ENCODE peak calls at places on chromosomes 12 and 14, in six cellular contexts. One of them, this sample, is unnamed.

GRCh38 chr12:27176765-27177164 is 67.3 kb upstream of the STK38L start:
- DNase-seq in right lobe of liver: no peak
- DNase-seq in heart right ventricle: no peak
- DNase-seq in WTC11: no peak
- DNase-seq in nephron progenitor cell: no peak
- DNase-seq in PC-3: peak
- DNase-seq in this sample: no peak

GRCh38 chr14:67409461-67409860 is 2.5 kb downstream of the PLEK2 start:
- DNase-seq in WTC11: no peak
- DNase-seq in PC-3: no peak
- DNase-seq in nephron progenitor cell: no peak
- DNase-seq in heart right ventricle: no peak
- DNase-seq in right lobe of liver: no peak
- DNase-seq in this sample: no peak

GRCh38 chr14:92451755-92452154 is 61.8 kb upstream of the RIN3 start:
- DNase-seq in right lobe of liver: no peak
- DNase-seq in nephron progenitor cell: no peak
- DNase-seq in heart right ventricle: no peak
- DNase-seq in WTC11: no peak
- DNase-seq in PC-3: no peak
- DNase-seq in this sample: no peak

GRCh38 chr14:54781080-54781479 is 121.5 kb downstream of the GCH1 start:
- DNase-seq in nephron progenitor cell: no peak
- DNase-seq in right lobe of liver: no peak
- DNase-seq in WTC11: no peak
- DNase-seq in PC-3: no peak
- DNase-seq in heart right ventricle: no peak
- DNase-seq in this sample: no peak

GRCh38 chr12:4857472-4858291 is 52.0 kb upstream of the KCNA1 start:
- DNase-seq in right lobe of liver: peak
- DNase-seq in nephron progenitor cell: peak
- DNase-seq in heart right ventricle: peak
- DNase-seq in WTC11: peak
- DNase-seq in PC-3: peak
- DNase-seq in this sample: peak

GRCh38 chr14:103698380-103699260 is 16.6 kb downstream of the XRCC3 start:
- DNase-seq in WTC11: no peak
- DNase-seq in PC-3: peak
- DNase-seq in heart right ventricle: no peak
- DNase-seq in right lobe of liver: no peak
- DNase-seq in nephron progenitor cell: no peak
- DNase-seq in this sample: no peak

GRCh38 chr12:110699591-110700445 is 10.9 kb upstream of the HVCN1 start:
- DNase-seq in nephron progenitor cell: no peak
- DNase-seq in right lobe of liver: no peak
- DNase-seq in PC-3: no peak
- DNase-seq in heart right ventricle: peak
- DNase-seq in WTC11: peak
- DNase-seq in this sample: no peak

GRCh38 chr14:92287987-92288386 is 35.0 kb upstream of the SLC24A4 start:
- DNase-seq in WTC11: no peak
- DNase-seq in heart right ventricle: no peak
- DNase-seq in PC-3: peak
- DNase-seq in right lobe of liver: no peak
- DNase-seq in nephron progenitor cell: no peak
- DNase-seq in this sample: no peak

GRCh38 chr12:38892090-38892786 is 13.2 kb downstream of the CPNE8 start:
- DNase-seq in heart right ventricle: no peak
- DNase-seq in right lobe of liver: peak
- DNase-seq in WTC11: no peak
- DNase-seq in nephron progenitor cell: no peak
- DNase-seq in PC-3: no peak
- DNase-seq in this sample: no peak

GRCh38 chr12:4586500-4586899 is 24.5 kb downstream of the DYRK4 start:
- DNase-seq in PC-3: no peak
- DNase-seq in heart right ventricle: no peak
- DNase-seq in right lobe of liver: no peak
- DNase-seq in WTC11: no peak
- DNase-seq in nephron progenitor cell: no peak
- DNase-seq in this sample: no peak

GRCh38 chr12:113118142-113118541 is 17.4 kb downstream of the RASAL1 start:
- DNase-seq in WTC11: no peak
- DNase-seq in PC-3: no peak
- DNase-seq in nephron progenitor cell: no peak
- DNase-seq in right lobe of liver: no peak
- DNase-seq in heart right ventricle: no peak
- DNase-seq in this sample: no peak

DNA sequence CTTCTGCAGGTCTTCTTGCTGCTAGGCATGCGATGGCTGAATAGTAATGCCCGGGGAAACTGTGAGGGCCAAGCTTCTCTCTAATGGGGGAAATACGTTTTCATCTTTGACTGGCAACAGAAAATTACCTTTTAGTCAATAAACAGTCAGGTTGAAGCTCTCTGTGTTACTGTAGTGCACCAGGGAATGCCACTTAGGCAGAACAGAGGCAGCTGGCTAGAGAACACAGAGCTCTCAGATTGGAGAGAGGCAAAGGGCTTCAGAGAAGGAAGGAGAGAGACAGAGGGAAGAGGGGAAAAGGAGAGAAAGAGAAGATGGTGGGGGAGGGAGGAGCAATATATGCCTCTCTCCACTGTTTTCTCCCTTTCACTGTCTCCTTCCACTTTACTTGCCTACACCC is 6.7 kb downstream of the HSD17B6 start:
- DNase-seq in WTC11: no peak
- DNase-seq in heart right ventricle: no peak
- DNase-seq in nephron progenitor cell: no peak
- DNase-seq in PC-3: no peak
- DNase-seq in right lobe of liver: no peak
- DNase-seq in this sample: no peak
- TF ChIP-seq CTCF in WTC11: no peak
- TF ChIP-seq CTCF in heart right ventricle: no peak
- TF ChIP-seq CTCF in nephron progenitor cell: no peak
- TF ChIP-seq CTCF in PC-3: no peak
- TF ChIP-seq CTCF in right lobe of liver: no peak
- TF ChIP-seq CTCF in this sample: no peak

DNA sequence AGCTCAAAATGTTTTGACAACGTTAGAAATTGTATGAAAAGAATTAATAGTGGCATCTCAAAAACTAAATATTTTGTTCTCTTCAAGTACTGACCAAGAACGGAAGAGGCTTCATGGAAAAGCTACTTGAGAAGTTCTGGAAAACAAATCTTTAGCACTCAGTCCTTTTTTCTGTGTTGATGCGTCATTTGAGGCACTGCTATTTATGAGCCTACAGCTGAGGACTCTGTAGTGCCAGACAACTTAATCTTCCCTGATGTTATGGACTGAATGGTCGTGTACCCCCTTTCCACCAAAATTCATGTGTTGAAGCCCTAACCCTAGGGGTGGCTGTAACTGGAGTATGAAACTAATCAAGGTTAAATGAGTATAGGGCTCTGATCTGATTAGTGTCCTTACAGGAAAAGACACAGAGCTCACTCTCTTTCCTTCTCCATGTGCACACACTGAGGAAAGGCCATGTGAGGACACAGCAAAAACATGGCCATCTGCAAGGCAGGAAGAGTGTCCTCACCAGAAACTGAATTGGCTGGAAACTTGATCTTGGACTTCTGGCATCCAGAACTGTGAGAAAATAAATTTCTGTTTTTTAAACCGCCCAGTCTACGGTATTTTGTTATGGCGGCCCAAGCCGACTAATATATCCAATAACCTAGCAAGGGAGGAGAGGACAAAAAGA is 337.0 kb upstream of the CLEC14A start:
- DNase-seq in WTC11: no peak
- DNase-seq in heart right ventricle: no peak
- DNase-seq in PC-3: no peak
- DNase-seq in nephron progenitor cell: no peak
- DNase-seq in right lobe of liver: no peak
- DNase-seq in this sample: no peak
- TF ChIP-seq CTCF in WTC11: no peak
- TF ChIP-seq CTCF in heart right ventricle: no peak
- TF ChIP-seq CTCF in PC-3: no peak
- TF ChIP-seq CTCF in nephron progenitor cell: no peak
- TF ChIP-seq CTCF in right lobe of liver: no peak
- TF ChIP-seq CTCF in this sample: no peak

DNA sequence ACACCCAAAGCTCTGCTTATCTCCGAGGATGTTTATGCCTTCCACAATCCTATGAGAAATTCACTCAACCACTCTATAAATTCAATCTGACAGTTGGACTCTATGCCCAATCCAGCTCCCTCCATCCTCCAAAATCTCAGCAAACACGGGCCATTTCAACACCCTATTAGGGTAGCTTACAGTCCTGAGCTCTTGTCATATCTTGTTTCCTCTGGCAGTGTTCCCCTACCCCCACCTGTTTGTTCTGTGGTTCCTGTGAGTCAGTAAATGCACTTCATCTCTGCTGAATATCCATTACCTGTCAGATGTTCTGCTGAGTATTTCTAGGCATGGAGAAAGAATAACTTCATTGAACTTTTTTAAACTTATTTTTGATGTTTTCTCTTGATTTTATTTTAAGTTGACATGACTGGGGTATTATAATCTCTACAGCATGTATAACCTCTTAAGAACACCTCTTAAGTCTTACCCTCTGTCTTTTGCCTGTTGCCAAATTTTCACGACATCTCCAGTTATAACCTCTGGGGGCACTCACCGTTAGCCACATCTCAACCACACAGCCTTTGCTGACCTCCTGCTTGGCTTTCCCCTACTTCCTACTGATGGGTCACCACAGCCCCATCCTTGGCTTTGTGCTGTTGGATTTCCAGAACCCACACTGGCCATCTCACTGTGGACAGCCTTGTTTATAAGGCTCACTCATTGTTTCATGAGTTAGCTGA is 317.0 kb upstream of the TMPO start:
- DNase-seq in PC-3: peak
- DNase-seq in heart right ventricle: no peak
- DNase-seq in nephron progenitor cell: no peak
- DNase-seq in WTC11: no peak
- DNase-seq in right lobe of liver: no peak
- DNase-seq in this sample: no peak
- TF ChIP-seq CTCF in PC-3: no peak
- TF ChIP-seq CTCF in heart right ventricle: no peak
- TF ChIP-seq CTCF in nephron progenitor cell: no peak
- TF ChIP-seq CTCF in WTC11: no peak
- TF ChIP-seq CTCF in right lobe of liver: no peak
- TF ChIP-seq CTCF in this sample: no peak

GRCh38 chr12:46382974-46383653 is 10.5 kb upstream of the SLC38A2 start:
- DNase-seq in nephron progenitor cell: peak
- DNase-seq in right lobe of liver: peak
- DNase-seq in WTC11: peak
- DNase-seq in heart right ventricle: peak
- DNase-seq in PC-3: peak
- DNase-seq in this sample: peak
- TF ChIP-seq CTCF in nephron progenitor cell: no peak
- TF ChIP-seq CTCF in right lobe of liver: no peak
- TF ChIP-seq CTCF in WTC11: no peak
- TF ChIP-seq CTCF in heart right ventricle: no peak
- TF ChIP-seq CTCF in PC-3: peak
- TF ChIP-seq CTCF in this sample: no peak

GRCh38 chr14:49999826-50000214 is 106.9 kb downstream of the ARF6 start:
- DNase-seq in right lobe of liver: no peak
- DNase-seq in heart right ventricle: no peak
- DNase-seq in WTC11: no peak
- DNase-seq in PC-3: no peak
- DNase-seq in nephron progenitor cell: no peak
- DNase-seq in this sample: no peak
- TF ChIP-seq CTCF in right lobe of liver: no peak
- TF ChIP-seq CTCF in heart right ventricle: no peak
- TF ChIP-seq CTCF in WTC11: no peak
- TF ChIP-seq CTCF in PC-3: no peak
- TF ChIP-seq CTCF in nephron progenitor cell: no peak
- TF ChIP-seq CTCF in this sample: no peak

GRCh38 chr12:5969974-5970690 is 25.1 kb upstream of the ANO2 start:
- DNase-seq in PC-3: no peak
- DNase-seq in WTC11: no peak
- DNase-seq in nephron progenitor cell: no peak
- DNase-seq in right lobe of liver: no peak
- DNase-seq in heart right ventricle: no peak
- DNase-seq in this sample: no peak
- TF ChIP-seq CTCF in PC-3: no peak
- TF ChIP-seq CTCF in WTC11: no peak
- TF ChIP-seq CTCF in nephron progenitor cell: no peak
- TF ChIP-seq CTCF in right lobe of liver: no peak
- TF ChIP-seq CTCF in heart right ventricle: no peak
- TF ChIP-seq CTCF in this sample: no peak